ENCODE peak calls at places on chromosomes 6 and 20, in eight cellular contexts. X is cardiac muscle cell, Z is testis, J is astrocyte of the spinal cord, N is right cardiac atrium, Q is left ventricle myocardium inferior, T is NB4, H is mesenchymal stem cell. F is an unnamed sample.
A peak's percentile ranks its signal among the peaks of the same experiment; 100 is the strongest.

GRCh38 chr6:70166088-70166958 is 136.6 kb downstream of the COL9A1 start:
- DNase-seq in Z (peak; percentile 77), T (peak; percentile 45), J (peak; percentile 32), Q (peak; percentile 16), N (peak; percentile 31), H (peak; percentile 59), X (peak; percentile 61), F (peak; percentile 44)

GRCh38 chr6:80641591-80641990 is 535.1 kb downstream of the BCKDHB start:
- DNase-seq in H (peak; percentile 27), T (no peak), Z (no peak), Q (no peak), N (no peak), J (no peak), X (no peak), F (no peak)

GRCh38 chr6:125872259-125872921 is 81.6 kb downstream of the NCOA7 start:
- DNase-seq in T (no peak), J (no peak), Q (no peak), H (no peak), N (no peak), X (no peak), Z (no peak), F (no peak)

GRCh38 chr6:39256294-39256693 is 27.0 kb upstream of the KCNK5 start:
- DNase-seq in Z (no peak), X (no peak), Q (no peak), J (no peak), T (no peak), H (no peak), N (no peak), F (no peak)

GRCh38 chr6:13331516-13332348 is 3.4 kb upstream of the TBC1D7 start:
- DNase-seq in X (peak; percentile 45), N (no peak), J (peak; percentile 39), Z (no peak), T (peak; percentile 52), H (peak; percentile 26), Q (no peak), F (no peak)

GRCh38 chr6:103268335-103268734 is 1591.4 kb downstream of the HACE1 start:
- DNase-seq in Z (no peak), Q (no peak), J (no peak), X (no peak), H (no peak), T (no peak), N (no peak), F (no peak)

GRCh38 chr6:169833258-169833794 is 81.9 kb downstream of the ERMARD start:
- DNase-seq in Q (no peak), H (no peak), Z (peak; percentile 5), X (no peak), T (peak; percentile 44), N (no peak), J (no peak), F (no peak)

GRCh38 chr6:4664911-4665310 is 111.3 kb upstream of the CDYL start:
- DNase-seq in J (no peak), Q (no peak), Z (no peak), N (no peak), X (no peak), H (no peak), T (no peak), F (no peak)

GRCh38 chr6:30121446-30122065 is 8.7 kb upstream of the TRIM31 start:
- DNase-seq in T (no peak), J (no peak), Z (no peak), X (no peak), Q (no peak), N (no peak), H (no peak), F (no peak)

GRCh38 chr6:18501313-18502013 is 114.3 kb downstream of the RNF144B start:
- DNase-seq in Q (peak; percentile 41), T (peak; percentile 14), N (peak; percentile 44), H (peak; percentile 81), X (no peak), Z (peak; percentile 44), J (peak; percentile 30), F (no peak)

GRCh38 chr20:64095927-64096326 is 11.4 kb downstream of the NPBWR2 start:
- DNase-seq in Z (no peak), N (no peak), X (no peak), Q (no peak), T (no peak), H (no peak), J (no peak), F (no peak)

GRCh38 chr6:81861281-81861680 is 108.8 kb upstream of the TENT5A start:
- DNase-seq in X (no peak), T (no peak), Q (no peak), N (no peak), H (no peak), Z (no peak), J (no peak), F (no peak)

GRCh38 chr20:50585214-50585613 is 75.0 kb downstream of the PTPN1 start:
- DNase-seq in H (no peak), J (no peak), N (no peak), Q (no peak), T (no peak), X (no peak), Z (no peak), F (no peak)

GRCh38 chr6:107318100-107318736 is 141.1 kb downstream of the PDSS2 start:
- DNase-seq in X (peak; percentile 78), H (peak; percentile 64), Z (peak; percentile 70), Q (peak; percentile 27), N (peak; percentile 40), T (peak; percentile 84), J (peak; percentile 49), F (peak; percentile 44)

GRCh38 chr6:659179-659578 is 2.3 kb upstream of the HUS1B start:
- DNase-seq in Q (no peak), H (no peak), Z (no peak), N (no peak), X (no peak), J (no peak), T (no peak), F (no peak)
- H3K4me3 ChIP-seq in Q (no peak overlapping the region), H (no peak overlapping the region), Z (no peak overlapping the region), N (no peak overlapping the region), X (no peak overlapping the region), J (no peak overlapping the region), T (no peak overlapping the region), F (no peak overlapping the region)

GRCh38 chr6:135163440-135163738 is 17.7 kb upstream of the MYB start:
- DNase-seq in J (no peak), X (no peak), Q (no peak), Z (no peak), H (no peak), T (no peak), N (no peak), F (no peak)
- H3K4me3 ChIP-seq in J (no peak overlapping the region), X (no peak overlapping the region), Q (no peak overlapping the region), Z (no peak overlapping the region), H (no peak overlapping the region), T (no peak overlapping the region), N (no peak overlapping the region), F (no peak overlapping the region)

GRCh38 chr20:2693286-2693995 is 861 bp downstream of the EBF4 start:
- DNase-seq in Q (peak; percentile 44), J (no peak), Z (peak; percentile 20), N (peak; percentile 54), X (peak; percentile 56), T (peak; percentile 74), H (peak; percentile 30), F (peak; percentile 22)
- H3K4me3 ChIP-seq in Q (peak overlapping the region; percentile 72), J (peak overlapping the region; percentile 10), Z (peak overlapping the region; percentile 64), N (peak overlapping the region; percentile 99), X (peak overlapping the region; percentile 39), T (no peak overlapping the region), H (peak overlapping the region; percentile 27), F (no peak overlapping the region)

DNA sequence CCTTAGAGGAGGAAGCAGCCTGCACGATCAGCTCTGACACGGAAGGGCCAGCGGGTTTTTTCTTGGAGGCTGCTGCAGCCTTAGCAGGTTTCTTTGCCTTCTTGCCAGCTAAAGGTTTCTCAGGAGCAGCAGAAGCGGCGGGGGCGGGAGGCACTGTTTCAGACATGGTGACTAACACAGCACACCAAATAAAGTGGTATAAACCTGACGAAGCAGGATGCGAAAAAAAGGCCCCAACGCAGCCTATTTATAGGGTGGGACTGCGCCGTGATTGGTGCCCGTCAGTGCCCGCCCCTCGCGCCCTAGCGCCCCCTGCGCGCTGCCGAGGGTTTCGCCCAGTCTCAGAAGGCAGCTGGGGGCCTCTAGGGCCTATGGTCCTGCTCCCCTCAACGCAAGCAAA is 55.0 kb downstream of the TRIM38 start:
- DNase-seq in T (peak; percentile 43), X (no peak), Z (peak; percentile 86), J (peak; percentile 93), H (peak; percentile 80), N (peak; percentile 76), Q (peak; percentile 67), F (peak; percentile 77)
- H3K4me3 ChIP-seq in T (no peak overlapping the region), X (no peak overlapping the region), Z (peak overlapping the region; percentile 63), J (peak overlapping the region; percentile 41), H (no peak overlapping the region), N (peak overlapping the region; percentile 48), Q (peak overlapping the region; percentile 70), F (no peak overlapping the region)

F was measured in MG63.